ENCODE peak calls at places on chromosomes 12 and 14, in four cellular contexts. One of them, this sample, is unnamed.

GRCh38 chr12:101923049-101923718 is 45.8 kb downstream of the DRAM1 start:
- DNase-seq in K562: no peak
- DNase-seq in HepG2: no peak
- DNase-seq in GM12878: no peak
- DNase-seq in this sample: no peak

GRCh38 chr14:70664698-70665447 is 23.2 kb downstream of the TTC9 start:
- DNase-seq in HepG2: no peak
- DNase-seq in GM12878: no peak
- DNase-seq in K562: no peak
- DNase-seq in this sample: no peak

GRCh38 chr14:25833341-25834121 is 764.3 kb downstream of the NOVA1 start:
- DNase-seq in K562: peak; percentile 3
- DNase-seq in HepG2: peak; percentile 46
- DNase-seq in GM12878: no peak
- DNase-seq in this sample: peak; percentile 14

GRCh38 chr12:13417516-13417915 is 221.0 kb downstream of the EMP1 start:
- DNase-seq in HepG2: no peak
- DNase-seq in GM12878: no peak
- DNase-seq in K562: no peak
- DNase-seq in this sample: no peak

GRCh38 chr12:52248541-52249035 is 15.5 kb downstream of the KRT7 start:
- DNase-seq in K562: no peak
- DNase-seq in HepG2: no peak
- DNase-seq in GM12878: no peak
- DNase-seq in this sample: no peak

GRCh38 chr12:116864371-116865160 is 16.7 kb downstream of the HRK start:
- DNase-seq in HepG2: peak; percentile 46
- DNase-seq in GM12878: no peak
- DNase-seq in K562: no peak
- DNase-seq in this sample: no peak

GRCh38 chr14:55600784-55601561 is 21.0 kb downstream of the KTN1 start:
- DNase-seq in GM12878: no peak
- DNase-seq in K562: no peak
- DNase-seq in HepG2: no peak
- DNase-seq in this sample: peak; percentile 21

GRCh38 chr14:81211844-81212243 is 8.9 kb downstream of the GTF2A1 start:
- DNase-seq in K562: no peak
- DNase-seq in GM12878: no peak
- DNase-seq in HepG2: peak; percentile 35
- DNase-seq in this sample: no peak

GRCh38 chr12:119334459-119335170 is at the start of gene CCDC60:
- DNase-seq in HepG2: no peak
- DNase-seq in GM12878: no peak
- DNase-seq in K562: peak; percentile 87
- DNase-seq in this sample: no peak

GRCh38 chr12:110349521-110350151 is 53.9 kb downstream of the ANAPC7 start:
- DNase-seq in GM12878: no peak
- DNase-seq in K562: no peak
- DNase-seq in HepG2: no peak
- DNase-seq in this sample: no peak

GRCh38 chr14:90624228-90624627 is 192.0 kb downstream of the TTC7B start:
- DNase-seq in K562: no peak
- DNase-seq in HepG2: peak; percentile 42
- DNase-seq in GM12878: no peak
- DNase-seq in this sample: no peak

GRCh38 chr14:82855912-82856381 is 1322.3 kb upstream of the SEL1L start:
- DNase-seq in GM12878: no peak
- DNase-seq in K562: no peak
- DNase-seq in HepG2: no peak
- DNase-seq in this sample: no peak

GRCh38 chr14:58428011-58428807 is 690 bp downstream of the KIAA0586 start:
- DNase-seq in K562: peak; percentile 24
- DNase-seq in HepG2: peak; percentile 56
- DNase-seq in GM12878: no peak
- DNase-seq in this sample: peak; percentile 43

GRCh38 chr14:92323031-92323915 is at the start of gene SLC24A4:
- DNase-seq in HepG2: no peak
- DNase-seq in GM12878: no peak
- DNase-seq in K562: no peak
- DNase-seq in this sample: peak; percentile 40

GRCh38 chr12:131075611-131076010 is 121.9 kb downstream of the ADGRD1 start:
- DNase-seq in K562: no peak
- DNase-seq in HepG2: no peak
- DNase-seq in GM12878: no peak
- DNase-seq in this sample: no peak

GRCh38 chr14:41285193-41285748 is 321.4 kb upstream of the LRFN5 start:
- DNase-seq in HepG2: peak; percentile 40
- DNase-seq in K562: no peak
- DNase-seq in GM12878: no peak
- DNase-seq in this sample: peak; percentile 5

GRCh38 chr12:68641138-68641537 is 30.4 kb downstream of the RAP1B start:
- DNase-seq in HepG2: no peak
- DNase-seq in GM12878: peak; percentile 72
- DNase-seq in K562: no peak
- DNase-seq in this sample: no peak

GRCh38 chr12:94186461-94187237 is 38.3 kb downstream of the PLXNC1 start:
- DNase-seq in K562: no peak
- DNase-seq in GM12878: no peak
- DNase-seq in HepG2: no peak
- DNase-seq in this sample: no peak

GRCh38 chr12:124648710-124649384 is 81.4 kb upstream of the NCOR2 start:
- DNase-seq in GM12878: no peak
- DNase-seq in K562: no peak
- DNase-seq in HepG2: no peak
- DNase-seq in this sample: no peak

GRCh38 chr12:49335118-49335954 is 1.7 kb downstream of the C1QL4 start:
- DNase-seq in HepG2: no peak
- DNase-seq in K562: no peak
- DNase-seq in GM12878: no peak
- DNase-seq in this sample: no peak

GRCh38 chr12:65602191-65602578 is 222.1 kb upstream of the HMGA2 start:
- DNase-seq in HepG2: no peak
- DNase-seq in GM12878: no peak
- DNase-seq in K562: no peak
- DNase-seq in this sample: no peak

GRCh38 chr14:103629503-103630121 is 601 bp downstream of the KLC1 start:
- DNase-seq in K562: peak; percentile 63
- DNase-seq in GM12878: no peak
- DNase-seq in HepG2: no peak
- DNase-seq in this sample: peak; percentile 43

GRCh38 chr14:23528555-23528954 is 23.0 kb downstream of the ZFHX2 start:
- DNase-seq in GM12878: no peak
- DNase-seq in HepG2: no peak
- DNase-seq in K562: no peak
- DNase-seq in this sample: no peak

GRCh38 chr14:68392393-68393085 is 400.3 kb downstream of the ZFP36L1 start:
- DNase-seq in HepG2: peak; percentile 13
- DNase-seq in K562: no peak
- DNase-seq in GM12878: no peak
- DNase-seq in this sample: no peak

GRCh38 chr14:39264057-39264456 is 30.3 kb downstream of the MIA2 start:
- DNase-seq in GM12878: no peak
- DNase-seq in K562: no peak
- DNase-seq in HepG2: no peak
- DNase-seq in this sample: no peak

GRCh38 chr12:47319746-47320145 is 240.0 kb upstream of the AMIGO2 start:
- DNase-seq in HepG2: no peak
- DNase-seq in GM12878: no peak
- DNase-seq in K562: no peak
- DNase-seq in this sample: no peak

GRCh38 chr12:105226219-105226618 is 9.8 kb downstream of the APPL2 start:
- DNase-seq in HepG2: no peak
- DNase-seq in K562: no peak
- DNase-seq in GM12878: no peak
- DNase-seq in this sample: no peak

GRCh38 chr12:113497709-113498108 is 26.0 kb upstream of the LHX5 start:
- DNase-seq in GM12878: no peak
- DNase-seq in K562: no peak
- DNase-seq in HepG2: no peak
- DNase-seq in this sample: no peak

GRCh38 chr14:67856806-67857205 is 37.2 kb downstream of the RAD51B start:
- DNase-seq in GM12878: no peak
- DNase-seq in K562: no peak
- DNase-seq in HepG2: no peak
- DNase-seq in this sample: no peak

GRCh38 chr12:121718653-121719239 is 6.2 kb downstream of the TMEM120B start:
- DNase-seq in GM12878: no peak
- DNase-seq in K562: peak; percentile 35
- DNase-seq in HepG2: no peak
- DNase-seq in this sample: no peak

GRCh38 chr12:108477055-108477880 is 37.8 kb upstream of the FICD start:
- DNase-seq in K562: peak; percentile 52
- DNase-seq in GM12878: no peak
- DNase-seq in HepG2: no peak
- DNase-seq in this sample: peak; percentile 14

GRCh38 chr12:54372113-54372806 is 8.0 kb upstream of the GPR84 start:
- DNase-seq in GM12878: no peak
- DNase-seq in HepG2: no peak
- DNase-seq in K562: no peak
- DNase-seq in this sample: no peak
- TF ChIP-seq BHLHE40 in GM12878: no peak
- TF ChIP-seq BHLHE40 in HepG2: no peak
- TF ChIP-seq BHLHE40 in K562: no peak
- TF ChIP-seq BHLHE40 in this sample: no peak

GRCh38 chr14:61609885-61610284 is 85.4 kb upstream of the HIF1A start:
- DNase-seq in K562: no peak
- DNase-seq in GM12878: no peak
- DNase-seq in HepG2: no peak
- DNase-seq in this sample: no peak

GRCh38 chr14:61610900-61611299 is 84.4 kb upstream of the HIF1A start:
- DNase-seq in HepG2: no peak
- DNase-seq in GM12878: no peak
- DNase-seq in K562: no peak
- DNase-seq in this sample: no peak

GRCh38 chr14:61607570-61608244 is 87.6 kb upstream of the HIF1A start:
- DNase-seq in K562: no peak
- DNase-seq in HepG2: peak; percentile 15
- DNase-seq in GM12878: no peak
- DNase-seq in this sample: no peak

GRCh38 chr14:61608245-61609142 is 86.8 kb upstream of the HIF1A start:
- DNase-seq in GM12878: no peak
- DNase-seq in HepG2: peak; percentile 71
- DNase-seq in K562: no peak
- DNase-seq in this sample: no peak

GRCh38 chr14:61609143-61609851 is 86.0 kb upstream of the HIF1A start:
- DNase-seq in K562: no peak
- DNase-seq in GM12878: no peak
- DNase-seq in HepG2: peak; percentile 63
- DNase-seq in this sample: no peak
- TF ChIP-seq REST in K562: no peak
- TF ChIP-seq REST in GM12878: no peak
- TF ChIP-seq REST in HepG2: no peak
- TF ChIP-seq REST in this sample: no peak

DNA sequence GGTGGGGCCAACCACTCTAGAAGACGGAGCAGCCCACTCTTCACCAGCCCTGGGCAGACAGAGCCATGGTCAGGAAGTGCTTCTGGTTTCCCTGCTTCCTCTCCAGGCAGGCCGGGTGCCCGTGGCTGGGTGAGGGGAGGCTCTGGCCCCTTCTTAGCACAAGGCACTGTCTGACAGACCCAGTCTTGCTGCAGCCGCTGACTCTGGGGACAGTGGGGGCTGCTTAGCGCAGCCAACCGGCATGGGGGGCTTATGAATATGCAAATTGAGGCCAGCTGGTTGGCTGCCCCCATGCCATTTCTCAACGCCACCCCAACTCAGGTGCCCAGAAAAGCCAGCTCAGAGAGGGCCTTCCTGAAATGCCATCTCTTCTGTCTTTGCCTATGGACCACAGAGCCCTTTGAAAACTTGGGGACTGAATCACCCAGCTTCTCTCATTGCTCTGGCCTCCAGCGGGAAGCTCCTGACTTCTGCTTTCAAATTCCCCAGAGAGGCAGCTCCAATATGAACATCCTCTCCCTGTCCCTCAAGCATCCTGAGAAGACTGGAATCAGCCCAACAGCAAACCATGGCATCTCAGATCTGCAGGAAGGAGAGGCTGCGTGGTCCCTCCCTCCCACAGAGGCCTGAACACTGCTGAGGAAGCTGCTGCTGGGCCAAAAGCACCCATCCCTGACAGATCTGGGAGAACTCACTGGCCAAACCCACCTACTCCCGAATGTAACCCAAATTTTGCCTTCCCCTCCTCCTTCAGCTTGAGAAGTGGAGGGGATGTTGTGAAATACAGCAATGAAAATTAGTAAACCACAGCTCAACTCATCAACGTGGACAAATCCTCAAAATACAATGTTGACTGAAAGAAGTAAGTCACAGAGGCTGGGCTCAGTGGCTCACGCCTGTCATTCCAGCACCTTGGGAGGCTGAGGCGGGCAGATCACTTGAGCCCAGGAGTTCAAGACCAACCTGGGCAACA is at the start of gene PROX2:
- DNase-seq in K562: no peak
- DNase-seq in HepG2: no peak
- DNase-seq in GM12878: no peak
- DNase-seq in this sample: no peak
- TF ChIP-seq BHLHE40 in K562: no peak
- TF ChIP-seq BHLHE40 in HepG2: no peak
- TF ChIP-seq BHLHE40 in GM12878: no peak
- TF ChIP-seq BHLHE40 in this sample: no peak

GRCh38 chr14:20988717-20989116 is 1.1 kb upstream of the METTL17 start:
- DNase-seq in K562: no peak
- DNase-seq in GM12878: no peak
- DNase-seq in HepG2: no peak
- DNase-seq in this sample: no peak

GRCh38 chr14:20989464-20989786 is 355 bp upstream of the METTL17 start:
- DNase-seq in GM12878: no peak
- DNase-seq in K562: peak; percentile 74
- DNase-seq in HepG2: no peak
- DNase-seq in this sample: no peak

GRCh38 chr14:20986811-20987210 is 3.0 kb upstream of the METTL17 start:
- DNase-seq in K562: peak; percentile 32
- DNase-seq in GM12878: no peak
- DNase-seq in HepG2: peak; percentile 30
- DNase-seq in this sample: peak; percentile 74

DNA sequence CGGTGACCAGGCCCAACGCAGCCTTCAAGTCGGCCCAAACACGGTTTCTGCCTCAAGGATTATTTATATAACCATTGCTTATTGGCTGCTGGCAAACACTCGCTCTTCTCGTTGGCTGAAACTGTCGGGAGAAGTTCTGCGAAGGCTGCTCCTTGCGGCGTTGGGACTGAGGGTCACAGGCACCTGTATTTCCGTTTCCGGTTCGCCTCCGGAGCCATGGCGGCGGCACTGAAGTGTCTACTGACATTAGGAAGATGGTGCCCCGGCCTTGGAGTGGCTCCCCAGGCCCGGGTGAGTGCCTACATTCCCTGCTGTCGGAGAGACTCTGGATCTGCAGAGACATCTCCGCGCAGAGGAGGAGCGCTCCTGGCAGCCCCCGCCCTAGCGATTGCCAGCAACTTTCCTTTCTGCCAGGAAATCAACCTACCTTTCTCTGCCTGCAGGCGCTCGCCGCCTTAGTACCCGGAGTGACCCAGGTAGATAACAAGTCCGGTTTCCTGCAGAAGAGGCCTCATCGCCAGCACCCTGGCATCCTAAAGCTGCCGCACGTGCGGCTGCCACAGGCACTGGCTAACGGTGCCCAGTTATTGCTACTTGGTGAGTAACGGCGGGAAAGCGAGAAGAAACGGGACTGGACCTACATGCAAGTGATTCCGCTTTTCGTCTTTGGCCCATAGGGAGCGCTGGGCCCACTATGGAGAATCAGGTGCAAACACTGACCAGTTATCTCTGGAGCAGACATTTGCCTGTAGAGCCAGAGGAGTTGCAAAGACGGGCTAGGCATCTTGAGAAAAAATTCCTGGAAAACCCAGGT is at the start of gene METTL17:
- DNase-seq in GM12878: peak; percentile 91
- DNase-seq in HepG2: peak; percentile 98
- DNase-seq in K562: peak; percentile 43
- DNase-seq in this sample: peak; percentile 98
- TF ChIP-seq REST in GM12878: no peak
- TF ChIP-seq REST in HepG2: no peak
- TF ChIP-seq REST in K562: no peak
- TF ChIP-seq REST in this sample: no peak